ENCODE peak calls at places on chromosomes 13 and 19, in eight cellular contexts. I, P, A, E, G, H, T and M are unnamed samples. For H3K4me1, the result is how much of the 10 kb centered on the place peaks cover.

GRCh38 chr13:77701305-77701704 is 3.8 kb downstream of the SLAIN1 start:
- DNase-seq in A (no peak), P (no peak), G (no peak), T (no peak), H (no peak), E (no peak), I (no peak), M (no peak)

GRCh38 chr13:47332149-47332548 is 435.3 kb upstream of the HTR2A start:
- DNase-seq in E (no peak), G (no peak), H (no peak), A (no peak), T (no peak), I (no peak), P (no peak), M (no peak)

GRCh38 chr13:27820524-27821482 is 28.5 kb downstream of the GSX1 start:
- DNase-seq in H (no peak), E (no peak), I (no peak), A (no peak), G (no peak), T (no peak), P (no peak), M (peak)

GRCh38 chr13:110713981-110714797 is 689 bp downstream of the ING1 start:
- DNase-seq in I (no peak), H (no peak), E (peak), G (no peak), P (peak), T (peak), A (peak), M (peak)

GRCh38 chr13:99971576-99972189 is at the start of gene ZIC5:
- DNase-seq in I (no peak), P (no peak), H (no peak), A (peak), T (no peak), E (no peak), G (peak), M (no peak)

GRCh38 chr19:44682807-44683206 is 11.5 kb downstream of the CEACAM19 start:
- DNase-seq in P (no peak), A (no peak), I (no peak), E (no peak), H (no peak), T (no peak), G (no peak), M (no peak)

GRCh38 chr13:99313473-99313872 is 6.3 kb upstream of the GPR183 start:
- DNase-seq in P (no peak), A (no peak), G (no peak), T (no peak), E (no peak), I (no peak), H (no peak), M (no peak)

GRCh38 chr19:29422686-29423085 is 103.1 kb upstream of the VSTM2B start:
- DNase-seq in P (no peak), E (no peak), H (no peak), T (no peak), I (no peak), A (no peak), G (no peak), M (no peak)

GRCh38 chr13:114107686-114108081 is 24.7 kb downstream of the RASA3 start:
- DNase-seq in P (peak), E (peak), H (no peak), I (peak), G (no peak), A (peak), T (peak), M (peak)

GRCh38 chr19:49807174-49807830 is 5.8 kb downstream of the FUZ start:
- DNase-seq in I (peak), H (no peak), E (no peak), T (no peak), G (no peak), P (no peak), A (peak), M (peak)

GRCh38 chr19:23799321-23799720 is 40.6 kb upstream of the ZNF681 start:
- DNase-seq in T (no peak), A (no peak), G (no peak), P (no peak), H (no peak), I (no peak), E (no peak), M (no peak)

GRCh38 chr13:46663216-46663615 is 110.2 kb downstream of the LRCH1 start:
- DNase-seq in A (no peak), E (no peak), P (no peak), G (no peak), I (no peak), H (no peak), T (no peak), M (no peak)

GRCh38 chr19:42126565-42126964 is 5.7 kb downstream of the POU2F2 start:
- DNase-seq in P (no peak), H (no peak), A (no peak), I (no peak), E (no peak), T (no peak), G (no peak), M (no peak)

GRCh38 chr13:43246382-43246781 is 223.0 kb downstream of the DNAJC15 start:
- DNase-seq in T (no peak), G (no peak), P (no peak), A (no peak), H (no peak), E (no peak), I (no peak), M (no peak)

GRCh38 chr19:19057317-19057716 is 6.5 kb upstream of the SLC25A42 start:
- DNase-seq in A (no peak), I (no peak), P (no peak), T (no peak), H (no peak), G (no peak), E (no peak), M (no peak)

GRCh38 chr13:64130600-64130999 is 2715.0 kb upstream of the PCDH20 start:
- DNase-seq in H (no peak), T (no peak), I (no peak), A (no peak), E (no peak), G (no peak), P (no peak), M (no peak)

GRCh38 chr19:35270381-35270811 is 1.6 kb downstream of the USF2 start:
- DNase-seq in E (no peak), I (no peak), G (no peak), P (no peak), H (no peak), A (no peak), T (no peak), M (no peak)
- H3K4me3 ChIP-seq in E (no peak), I (no peak), G (peak), P (no peak), H (peak), A (no peak), T (no peak), M (no peak)

DNA sequence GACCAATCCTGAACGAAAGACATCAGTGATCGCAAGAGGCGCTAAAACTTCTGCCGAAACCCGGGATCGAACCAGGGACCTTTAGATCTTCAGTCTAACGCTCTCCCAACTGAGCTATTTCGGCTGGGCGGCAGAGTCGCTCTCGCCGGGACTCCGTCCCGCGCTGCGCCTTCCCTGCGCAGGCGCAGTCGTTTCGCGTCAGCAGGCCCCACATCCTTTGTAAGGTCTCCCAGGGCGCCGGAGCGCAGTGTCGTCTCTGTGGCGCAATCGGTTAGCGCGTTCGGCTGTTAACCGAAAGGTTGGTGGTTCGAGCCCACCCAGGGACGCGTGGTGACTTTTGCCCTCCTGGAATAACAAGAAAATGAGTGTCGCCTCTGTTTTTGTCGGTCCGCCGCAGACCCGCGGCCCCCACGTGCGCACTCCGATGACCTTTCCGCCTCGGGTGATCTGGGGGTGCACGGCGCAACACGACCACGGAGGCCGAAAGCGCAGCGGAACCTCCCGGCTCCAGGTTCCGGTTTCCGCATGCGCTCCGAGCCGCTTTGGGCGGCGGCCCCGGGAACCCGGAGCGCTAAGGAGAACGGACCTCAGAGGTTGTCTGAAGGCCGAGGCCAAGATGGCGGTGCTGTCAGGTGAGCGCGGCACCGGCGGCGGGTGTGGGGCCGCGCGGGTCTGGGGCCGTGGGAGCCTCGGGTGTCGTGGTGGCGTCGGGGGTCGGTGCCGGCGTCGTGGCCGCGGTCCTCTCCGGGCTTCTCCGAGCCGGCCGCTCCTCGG is at the start of gene NDUFS7:
- DNase-seq in G (peak), P (peak), I (peak), H (peak), E (peak), A (peak), T (peak), M (peak)
- TF ChIP-seq CTCF in G (peak), P (no peak), I (peak), H (peak), E (peak), A (peak), T (peak), M (peak)

GRCh38 chr19:952049-952679 is 26.3 kb downstream of the ARID3A start:
- DNase-seq in E (no peak), H (no peak), P (no peak), A (no peak), G (no peak), I (no peak), T (no peak), M (no peak)

GRCh38 chr19:948842-949496 is 23.1 kb downstream of the ARID3A start:
- DNase-seq in T (peak), G (no peak), H (peak), I (no peak), E (no peak), P (no peak), A (peak), M (no peak)

GRCh38 chr19:952680-953500 is 27.1 kb downstream of the ARID3A start:
- DNase-seq in H (peak), T (no peak), I (no peak), E (no peak), P (peak), G (no peak), A (peak), M (no peak)

GRCh38 chr19:947707-948533 is 22.1 kb downstream of the ARID3A start:
- DNase-seq in I (no peak), P (peak), T (peak), H (no peak), G (no peak), A (peak), E (peak), M (peak)

GRCh38 chr19:950352-951066 is 24.7 kb downstream of the ARID3A start:
- DNase-seq in E (no peak), P (no peak), I (no peak), A (no peak), G (no peak), H (no peak), T (no peak), M (no peak)
- H3K4me1 ChIP-seq in E (under half), P (under half), I (under half), A (under half), G (under half), H (half or more), T (under half), M (under half)

GRCh38 chr19:2618611-2619010 is 83.9 kb downstream of the GNG7 start:
- DNase-seq in I (no peak), H (no peak), P (peak), T (no peak), E (no peak), G (no peak), A (peak), M (peak)
- H3K4me3 ChIP-seq in I (no peak), H (no peak), P (no peak), T (no peak), E (no peak), G (no peak), A (no peak), M (no peak)

GRCh38 chr19:57558525-57558924 is 1.1 kb downstream of the ZNF550 start:
- DNase-seq in G (no peak), I (no peak), P (no peak), A (no peak), T (no peak), E (no peak), H (no peak), M (no peak)
- TF ChIP-seq CTCF in G (no peak), I (no peak), P (no peak), A (no peak), T (no peak), E (no peak), H (no peak), M (no peak)

GRCh38 chr19:51701468-51702100 is 8.5 kb downstream of the SPACA6 start:
- DNase-seq in I (no peak), A (peak), T (no peak), H (no peak), E (no peak), G (no peak), P (no peak), M (peak)

GRCh38 chr19:51702754-51703654 is 9.9 kb downstream of the SPACA6 start:
- DNase-seq in T (no peak), A (peak), H (peak), I (peak), G (no peak), E (peak), P (peak), M (no peak)

GRCh38 chr19:51704601-51705000 is 11.5 kb downstream of the SPACA6 start:
- DNase-seq in E (no peak), G (no peak), I (peak), P (no peak), A (no peak), T (no peak), H (no peak), M (no peak)

GRCh38 chr19:51703655-51704515 is 10.8 kb downstream of the SPACA6 start:
- DNase-seq in G (peak), A (peak), E (peak), H (peak), P (peak), T (peak), I (peak), M (peak)

GRCh38 chr19:51702103-51702753 is 9.1 kb downstream of the SPACA6 start:
- DNase-seq in G (peak), H (peak), I (peak), E (peak), T (peak), A (peak), P (peak), M (no peak)
- H3K4me1 ChIP-seq in G (under half), H (under half), I (under half), E (under half), T (under half), A (under half), P (under half), M (under half)

GRCh38 chr13:101916758-101917474 is 464.4 kb downstream of the ITGBL1 start:
- DNase-seq in I (no peak), T (peak), G (no peak), E (no peak), H (no peak), P (no peak), A (no peak), M (no peak)
- H3K4me3 ChIP-seq in I (peak), T (peak), G (peak), E (no peak), H (no peak), P (no peak), A (no peak), M (peak)

DNA sequence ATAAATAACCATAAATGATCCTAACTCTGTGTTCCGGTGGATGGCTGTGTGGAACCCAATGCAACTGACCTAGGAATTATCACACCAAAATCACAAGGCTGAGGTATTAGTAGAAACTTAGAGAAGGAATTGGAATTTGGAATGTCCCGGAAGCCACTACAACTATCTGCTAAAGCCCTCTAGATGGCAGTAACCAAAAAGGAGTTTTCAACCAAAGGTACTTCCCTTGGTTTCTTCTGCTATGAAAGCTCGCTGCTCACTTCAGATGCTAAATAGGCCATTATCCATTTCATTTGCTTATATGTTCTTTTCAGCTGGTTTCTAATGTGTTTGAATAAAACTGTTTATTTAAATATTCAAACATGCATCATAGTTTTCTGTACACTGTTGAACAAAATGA is 1589.1 kb upstream of the SPRY2 start:
- DNase-seq in T (no peak), G (no peak), E (no peak), P (no peak), I (no peak), H (no peak), A (no peak), M (no peak)
- TF ChIP-seq CTCF in T (peak), G (no peak), E (no peak), P (no peak), I (no peak), H (no peak), A (no peak), M (no peak)

DNA sequence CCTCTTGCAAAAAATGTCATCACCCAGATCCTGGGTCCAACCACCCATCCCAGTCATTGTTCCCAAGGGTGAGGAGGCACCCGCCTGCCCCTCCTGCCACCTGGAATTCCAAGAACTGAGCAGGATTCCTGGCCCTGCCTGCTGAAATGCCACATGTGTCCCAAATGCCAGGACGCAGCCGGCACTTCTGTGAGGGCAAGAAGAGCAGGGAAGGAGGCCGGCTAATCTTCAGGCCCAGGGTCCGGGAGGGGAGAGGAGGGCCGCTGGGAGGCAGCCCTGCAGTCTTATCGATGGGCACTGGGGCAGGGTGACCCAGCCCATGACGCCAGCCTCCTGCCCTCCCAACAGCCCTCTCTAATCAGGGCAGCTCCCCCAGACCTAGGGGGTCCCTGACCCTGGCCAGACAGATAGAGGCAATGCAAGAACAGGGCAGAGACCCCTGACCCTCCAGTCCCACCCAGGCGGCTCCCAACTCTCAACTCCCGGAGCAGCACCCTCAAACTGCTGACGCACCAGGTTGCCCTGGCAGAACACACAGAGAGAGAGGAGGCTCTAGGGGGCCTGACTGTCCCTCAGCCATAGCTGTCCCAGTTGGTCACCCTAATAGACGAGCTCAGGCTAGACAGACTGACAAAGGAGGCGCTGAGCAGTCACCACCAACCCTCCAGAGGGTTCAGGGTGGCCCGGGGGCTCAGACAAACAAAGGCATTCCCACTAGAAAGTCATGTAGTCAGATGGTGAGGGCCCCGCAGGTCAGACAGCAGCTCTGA is 1.5 kb downstream of the MFSD12 start:
- DNase-seq in P (no peak), H (no peak), T (no peak), G (no peak), I (no peak), E (no peak), A (no peak), M (no peak)
- H3K4me1 ChIP-seq in P (under half), H (half or more), T (under half), G (under half), I (under half), E (under half), A (under half), M (under half)

GRCh38 chr19:35560271-35560670 is 3.2 kb downstream of the ATP4A start:
- DNase-seq in I (no peak), G (no peak), P (no peak), T (no peak), H (no peak), E (no peak), A (no peak), M (no peak)

GRCh38 chr19:35557539-35558399 is 5.7 kb downstream of the ATP4A start:
- DNase-seq in T (peak), A (peak), P (peak), I (no peak), G (peak), H (peak), E (peak), M (no peak)

GRCh38 chr19:35559781-35560180 is 3.7 kb downstream of the ATP4A start:
- DNase-seq in T (no peak), E (no peak), G (no peak), P (no peak), A (no peak), I (no peak), H (no peak), M (no peak)

GRCh38 chr19:35559281-35559659 is 4.2 kb downstream of the ATP4A start:
- DNase-seq in P (no peak), G (no peak), I (no peak), A (no peak), T (no peak), E (no peak), H (no peak), M (no peak)

DNA sequence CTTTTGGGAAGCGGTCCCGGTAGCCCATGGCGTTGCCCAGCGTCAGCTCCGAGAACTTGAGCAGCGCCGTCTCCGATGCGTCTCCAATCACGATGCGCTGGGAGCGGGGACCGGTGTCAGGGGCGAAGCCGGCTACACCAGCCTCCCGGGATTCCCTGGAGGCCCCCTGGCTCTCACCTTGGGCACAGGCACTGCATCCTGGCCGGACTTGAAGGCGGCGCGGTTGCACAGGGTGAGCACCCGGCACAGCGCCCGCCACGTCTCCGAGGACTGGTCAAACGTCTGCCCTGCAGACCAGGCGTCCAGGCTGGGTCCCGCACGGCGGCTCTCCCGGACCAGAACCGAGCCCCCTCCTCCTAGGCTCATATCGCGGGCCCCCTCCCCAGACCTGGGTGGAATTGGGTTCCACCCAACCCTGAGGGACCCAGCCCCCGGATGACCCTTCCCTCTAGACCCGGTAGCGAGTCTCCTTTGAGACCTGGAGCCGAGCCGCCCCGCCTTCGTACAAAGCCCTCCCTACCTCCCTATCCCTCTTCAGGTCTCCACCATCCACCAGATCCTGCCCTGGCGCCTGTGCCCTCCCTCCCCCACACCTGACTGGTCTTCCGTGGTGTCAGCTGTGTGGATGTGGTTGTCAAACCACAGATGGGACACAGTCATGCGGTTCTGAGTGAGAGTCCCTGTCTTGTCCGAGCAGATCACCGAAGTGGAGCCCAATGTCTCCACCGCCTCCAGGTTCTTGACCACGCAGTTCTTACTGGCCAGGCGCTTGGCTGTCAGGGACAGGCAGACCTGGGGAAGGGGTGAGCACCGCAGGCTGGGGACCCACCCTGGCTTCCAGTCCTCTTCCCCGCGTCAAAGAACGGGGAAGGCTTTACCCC is 4.8 kb downstream of the ATP4A start:
- DNase-seq in P (no peak), E (no peak), G (no peak), I (no peak), H (no peak), T (no peak), A (no peak), M (no peak)
- H3K4me3 ChIP-seq in P (no peak), E (peak), G (peak), I (peak), H (peak), T (peak), A (no peak), M (peak)